ENCODE peak calls at places on chromosome 15, in six cellular contexts. One of them, this sample, is unnamed.
A peak's percentile ranks its signal among the peaks of the same experiment; 100 is the strongest.

GRCh38 chr15:44130778-44131177 is 64.3 kb downstream of the FRMD5 start:
- DNase-seq in germinal center: no peak
- DNase-seq in CD4-positive, alpha-beta memory T cell: no peak
- DNase-seq in left cardiac atrium: no peak
- DNase-seq in hepatocyte: no peak
- DNase-seq in foreskin fibroblast: no peak
- DNase-seq in this sample: no peak

GRCh38 chr15:25693321-25694237 is 169.5 kb downstream of the ATP10A start:
- DNase-seq in germinal center: peak; percentile 30
- DNase-seq in CD4-positive, alpha-beta memory T cell: no peak
- DNase-seq in left cardiac atrium: no peak
- DNase-seq in hepatocyte: peak; percentile 52
- DNase-seq in foreskin fibroblast: no peak
- DNase-seq in this sample: peak; percentile 22

GRCh38 chr15:83123529-83123928 is 16.1 kb downstream of the TM6SF1 start:
- DNase-seq in germinal center: no peak
- DNase-seq in CD4-positive, alpha-beta memory T cell: no peak
- DNase-seq in left cardiac atrium: no peak
- DNase-seq in hepatocyte: no peak
- DNase-seq in foreskin fibroblast: no peak
- DNase-seq in this sample: no peak

GRCh38 chr15:31805090-31805662 is 225.1 kb upstream of the CHRNA7 start:
- DNase-seq in germinal center: no peak
- DNase-seq in CD4-positive, alpha-beta memory T cell: no peak
- DNase-seq in left cardiac atrium: no peak
- DNase-seq in hepatocyte: no peak
- DNase-seq in foreskin fibroblast: no peak
- DNase-seq in this sample: no peak

GRCh38 chr15:52368402-52368801 is 72.8 kb upstream of the MYO5C start:
- DNase-seq in germinal center: no peak
- DNase-seq in CD4-positive, alpha-beta memory T cell: no peak
- DNase-seq in left cardiac atrium: no peak
- DNase-seq in hepatocyte: no peak
- DNase-seq in foreskin fibroblast: no peak
- DNase-seq in this sample: no peak

GRCh38 chr15:23422099-23422945 is 24.7 kb downstream of the GOLGA6L2 start:
- DNase-seq in germinal center: no peak
- DNase-seq in CD4-positive, alpha-beta memory T cell: no peak
- DNase-seq in left cardiac atrium: no peak
- DNase-seq in hepatocyte: no peak
- DNase-seq in foreskin fibroblast: no peak
- DNase-seq in this sample: no peak

GRCh38 chr15:100879461-100880138 is at the start of gene ALDH1A3:
- DNase-seq in germinal center: peak; percentile 37
- DNase-seq in CD4-positive, alpha-beta memory T cell: no peak
- DNase-seq in left cardiac atrium: peak; percentile 69
- DNase-seq in hepatocyte: no peak
- DNase-seq in foreskin fibroblast: no peak
- DNase-seq in this sample: peak; percentile 61

GRCh38 chr15:76235186-76235826 is 76.0 kb downstream of the ETFA start:
- DNase-seq in germinal center: peak; percentile 11
- DNase-seq in CD4-positive, alpha-beta memory T cell: peak; percentile 27
- DNase-seq in left cardiac atrium: no peak
- DNase-seq in hepatocyte: peak; percentile 34
- DNase-seq in foreskin fibroblast: peak; percentile 9
- DNase-seq in this sample: peak; percentile 63

GRCh38 chr15:48861813-48862431 is 16.0 kb upstream of the EID1 start:
- DNase-seq in germinal center: peak; percentile 34
- DNase-seq in CD4-positive, alpha-beta memory T cell: peak; percentile 70
- DNase-seq in left cardiac atrium: no peak
- DNase-seq in hepatocyte: peak; percentile 79
- DNase-seq in foreskin fibroblast: peak; percentile 65
- DNase-seq in this sample: peak; percentile 79